ENCODE peak calls at places on chromosomes 5 and 9, in four cellular contexts. F, P, T and X are unnamed samples.
A peak's percentile ranks its signal among the peaks of the same experiment; 100 is the strongest.

GRCh38 chr5:99019254-99019653 is 90.4 kb upstream of the CHD1 start:
- DNase-seq in T (no peak), P (no peak), F (no peak), X (no peak)

GRCh38 chr9:109894921-109895758 is 115.1 kb downstream of the PALM2AKAP2 start:
- DNase-seq in P (no peak), T (no peak), F (no peak), X (no peak)

GRCh38 chr9:68614121-68614520 is 73.4 kb upstream of the TMEM252 start:
- DNase-seq in F (no peak), P (no peak), T (no peak), X (no peak)

GRCh38 chr5:135993248-135993893 is 35.4 kb upstream of the TGFBI start:
- DNase-seq in F (no peak), P (no peak), T (peak; percentile 76), X (no peak)

GRCh38 chr5:1507457-1507856 is 16.3 kb downstream of the LPCAT1 start:
- DNase-seq in F (no peak), T (no peak), P (no peak), X (no peak)

GRCh38 chr5:160513485-160513884 is 91.8 kb downstream of the PTTG1 start:
- DNase-seq in T (no peak), F (no peak), P (no peak), X (no peak)

GRCh38 chr5:134086943-134087305 is 27.6 kb upstream of the TCF7 start:
- DNase-seq in T (no peak), P (no peak), F (no peak), X (no peak)

GRCh38 chr5:68012429-68012828 is 203.1 kb upstream of the PIK3R1 start:
- DNase-seq in T (no peak), F (no peak), P (no peak), X (no peak)

GRCh38 chr5:172777381-172778222 is 6.6 kb upstream of the DUSP1 start:
- DNase-seq in P (no peak), T (peak; percentile 90), F (no peak), X (no peak)

GRCh38 chr5:7991125-7991821 is 122.3 kb downstream of the MTRR start:
- DNase-seq in F (peak; percentile 11), T (no peak), P (no peak), X (peak; percentile 65)

GRCh38 chr5:1004598-1005361 is 3.8 kb upstream of the NKD2 start:
- DNase-seq in P (peak; percentile 56), F (peak; percentile 80), T (no peak), X (no peak)

GRCh38 chr9:92432972-92433548 is 8.8 kb upstream of the OMD start:
- DNase-seq in P (no peak), T (no peak), F (no peak), X (no peak)

DNA sequence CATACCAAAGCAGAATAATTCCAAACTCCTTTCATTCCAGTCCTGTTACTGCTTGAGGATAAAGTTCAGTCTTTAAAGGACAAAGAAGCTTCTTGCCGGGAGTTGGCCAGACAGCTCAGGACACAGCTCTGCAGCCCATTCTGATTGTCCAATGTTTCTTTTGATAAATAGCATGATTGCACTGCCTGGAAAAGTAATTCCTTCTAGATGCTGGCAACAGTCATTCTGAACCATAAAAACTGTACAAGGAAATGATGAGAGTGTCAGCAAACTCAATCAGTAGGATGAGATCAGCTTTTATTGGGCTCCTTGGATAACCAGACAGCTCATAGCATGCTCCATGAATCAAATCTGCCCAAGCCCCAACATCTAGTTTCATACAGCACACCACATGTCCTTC is 219.7 kb upstream of the NREP start:
- DNase-seq in P (no peak), T (no peak), F (no peak), X (no peak)
- H3K4me2 ChIP-seq in P (no peak overlapping the region), T (no peak overlapping the region), F (no peak overlapping the region), X (no peak overlapping the region)

GRCh38 chr9:21970001-21970799 is 24.0 kb downstream of the CDKN2A start:
- DNase-seq in T (no peak), F (peak; percentile 21), P (peak; percentile 23), X (peak; percentile 38)

GRCh38 chr9:21967169-21967568 is 27.0 kb downstream of the CDKN2A start:
- DNase-seq in T (no peak), P (no peak), F (peak; percentile 37), X (no peak)

GRCh38 chr9:21969011-21969935 is 24.9 kb downstream of the CDKN2A start:
- DNase-seq in F (peak; percentile 80), P (peak; percentile 31), T (no peak), X (peak; percentile 36)

GRCh38 chr9:21967707-21968106 is 26.5 kb downstream of the CDKN2A start:
- DNase-seq in T (no peak), F (peak; percentile 18), P (no peak), X (peak; percentile 32)

GRCh38 chr9:21968331-21969010 is 25.7 kb downstream of the CDKN2A start:
- DNase-seq in T (no peak), F (peak; percentile 73), P (peak; percentile 43), X (peak; percentile 27)
- H3K27me3 ChIP-seq in T (peaks cover 53% of the 10 kb centered on the region), F (peaks cover 100% of the 10 kb centered on the region), P (peaks cover 82% of the 10 kb centered on the region), X (no peaks in the 10 kb centered on the region)

GRCh38 chr5:149581931-149582768 is 852 bp downstream of the ARHGEF37 start:
- DNase-seq in T (no peak), F (peak; percentile 72), P (peak; percentile 39), X (peak; percentile 70)

GRCh38 chr5:149581192-149581861 is at the start of gene ARHGEF37:
- DNase-seq in F (peak; percentile 63), P (peak; percentile 18), T (peak; percentile 54), X (peak; percentile 87)

GRCh38 chr5:149583394-149583793 is 2.1 kb downstream of the ARHGEF37 start:
- DNase-seq in F (no peak), P (no peak), T (peak; percentile 62), X (no peak)

GRCh38 chr5:149578896-149579295 is 2.4 kb upstream of the ARHGEF37 start:
- DNase-seq in T (no peak), F (no peak), P (no peak), X (no peak)

DNA sequence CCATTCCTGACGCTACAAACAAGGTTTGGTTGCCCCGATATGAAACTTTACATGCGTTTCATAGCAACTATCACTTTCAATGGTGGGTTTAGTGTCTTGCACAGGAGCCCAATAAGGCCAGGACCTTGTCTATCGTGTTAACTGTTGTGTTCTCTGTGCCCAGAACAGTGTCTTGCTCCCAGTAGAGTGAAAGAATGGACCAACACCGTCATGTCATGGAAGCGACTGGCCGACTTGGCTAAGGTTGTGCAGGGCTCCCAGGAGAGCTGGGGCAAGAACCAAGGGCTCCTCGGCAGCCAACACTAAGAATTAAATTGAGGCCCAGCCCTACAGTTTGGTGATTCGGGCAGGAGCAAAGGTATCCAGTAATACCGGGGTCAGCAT is 498 bp upstream of the ARHGEF37 start:
- DNase-seq in P (no peak), T (no peak), F (no peak), X (no peak)
- H2AFZ ChIP-seq in P (peak overlapping the region; percentile 88), T (peak overlapping the region; percentile 71), F (peak overlapping the region; percentile 95), X (peak overlapping the region; percentile 46)

GRCh38 chr5:72511371-72512178 is 4.4 kb upstream of the ZNF366 start:
- DNase-seq in F (no peak), T (no peak), P (no peak), X (no peak)

GRCh38 chr5:72508241-72509170 is 1.3 kb upstream of the ZNF366 start:
- DNase-seq in T (no peak), P (no peak), F (no peak), X (peak; percentile 51)

GRCh38 chr5:72512179-72512860 is 5.1 kb upstream of the ZNF366 start:
- DNase-seq in P (no peak), T (no peak), F (no peak), X (no peak)

GRCh38 chr5:72509401-72509800 is 2.2 kb upstream of the ZNF366 start:
- DNase-seq in T (no peak), P (no peak), F (no peak), X (no peak)

GRCh38 chr5:72510610-72511121 is 3.5 kb upstream of the ZNF366 start:
- DNase-seq in P (no peak), T (peak; percentile 50), F (no peak), X (no peak)
- H3K4me2 ChIP-seq in P (no peak overlapping the region), T (peak overlapping the region; percentile 28), F (no peak overlapping the region), X (no peak overlapping the region)

GRCh38 chr9:126615791-126616447 is 2.2 kb downstream of the LMX1B start:
- DNase-seq in P (no peak), F (peak; percentile 79), T (no peak), X (no peak)
- H3K27me3 ChIP-seq in P (peaks cover 98% of the 10 kb centered on the region), F (peaks cover 99% of the 10 kb centered on the region), T (peaks cover 81% of the 10 kb centered on the region), X (no peaks in the 10 kb centered on the region)

DNA sequence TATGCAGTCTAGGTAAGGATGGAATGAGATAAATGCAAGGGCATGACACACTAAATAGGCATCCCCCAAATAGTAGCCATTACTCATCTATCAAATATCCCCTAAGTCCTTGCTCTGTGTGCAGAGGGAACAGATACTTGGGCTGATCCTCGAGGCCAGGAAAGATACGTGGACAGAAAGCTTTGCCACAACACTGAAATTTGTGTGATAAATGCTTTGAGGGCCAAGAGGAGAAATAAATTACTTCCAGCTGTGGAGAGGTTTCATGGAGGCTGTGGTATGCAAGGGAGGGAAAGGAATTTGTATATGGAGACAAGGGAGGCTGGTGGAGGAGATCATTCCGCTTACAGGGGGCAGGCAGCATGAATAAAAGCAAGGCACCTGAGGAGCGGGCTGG is 18.5 kb downstream of the ATOX1 start:
- DNase-seq in F (peak; percentile 13), T (peak; percentile 81), P (no peak), X (no peak)
- H2AFZ ChIP-seq in F (no peak overlapping the region), T (no peak overlapping the region), P (peak overlapping the region; percentile 87), X (no peak overlapping the region)

DNA sequence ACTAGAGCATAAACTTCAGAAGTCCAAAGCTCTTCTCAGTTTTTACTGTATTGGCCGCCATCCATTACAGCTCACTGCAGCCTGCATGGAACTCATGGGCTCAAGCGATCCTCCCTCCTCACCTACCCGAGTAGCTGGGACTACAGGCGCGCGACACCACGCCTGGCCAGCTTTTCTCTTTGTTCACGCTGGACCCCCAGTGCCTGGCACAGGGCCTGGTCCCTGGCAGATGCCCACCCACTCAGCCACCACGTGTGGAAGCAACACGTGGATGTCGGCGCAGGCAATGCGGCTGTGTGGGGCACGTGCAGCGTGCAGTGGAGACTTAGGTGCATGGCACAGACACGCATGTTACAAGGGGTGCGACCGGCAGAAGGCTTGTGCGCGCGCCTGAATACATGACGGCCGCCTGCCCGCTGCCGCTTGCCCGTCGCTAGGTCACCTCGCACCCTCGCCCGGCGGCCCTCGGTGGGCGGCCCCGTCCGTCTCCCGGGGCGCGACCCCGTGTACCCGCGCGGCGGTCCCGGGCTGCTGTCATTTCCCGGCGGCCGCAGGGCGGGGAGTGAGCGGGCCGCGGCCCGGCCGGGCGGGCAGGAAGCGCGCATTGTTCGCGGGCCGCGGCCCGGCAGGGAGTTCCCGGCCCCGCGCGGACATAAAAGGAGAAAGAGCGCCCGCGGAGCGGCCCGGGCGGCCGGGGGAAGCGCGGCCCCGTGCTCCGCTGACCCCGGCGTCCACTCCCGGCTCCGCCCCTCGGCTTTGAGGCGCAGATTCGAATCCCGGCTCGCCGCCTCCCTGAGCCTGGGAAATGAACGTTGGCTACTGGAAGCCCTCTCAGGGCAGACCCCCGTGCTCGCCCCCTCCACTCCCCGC is 24.1 kb upstream of the PTGS1 start:
- DNase-seq in F (peak; percentile 77), P (no peak), T (no peak), X (peak; percentile 64)
- H3K4me2 ChIP-seq in F (peak overlapping the region; percentile 88), P (peak overlapping the region; percentile 81), T (peak overlapping the region; percentile 85), X (peak overlapping the region; percentile 73)

GRCh38 chr5:181167814-181168488 is 20.6 kb downstream of the OR2V2 start:
- DNase-seq in F (peak; percentile 79), P (no peak), T (no peak), X (peak; percentile 69)
- H3K27me3 ChIP-seq in F (peaks cover 98% of the 10 kb centered on the region), P (peaks cover 42% of the 10 kb centered on the region), T (no peaks in the 10 kb centered on the region), X (no peaks in the 10 kb centered on the region)

GRCh38 chr5:87069974-87070608 is 197.6 kb upstream of the RASA1 start:
- DNase-seq in F (peak; percentile 6), T (peak; percentile 77), P (no peak), X (peak; percentile 50)
- H2AFZ ChIP-seq in F (no peak overlapping the region), T (peak overlapping the region; percentile 38), P (no peak overlapping the region), X (no peak overlapping the region)